ENCODE peak calls at places on chromosomes 12 and 14, in nine cellular contexts. K is HCT116, F is GM12878, T is suprapubic skin, R is stomach, G is sigmoid colon, E is upper lobe of left lung, H is transverse colon, B is spleen. P is an unnamed sample.

GRCh38 chr14:53327716-53328115 is 174.6 kb upstream of the DDHD1 start:
- DNase-seq in K (no peak), F (no peak), T (no peak), R (no peak), G (no peak), E (no peak), H (no peak), B (no peak), P (no peak)

GRCh38 chr14:106070242-106070641 is 543.9 kb downstream of the TMEM121 start:
- DNase-seq in K (no peak), F (no peak), T (no peak), R (no peak), G (no peak), E (no peak), H (no peak), B (no peak), P (no peak)

GRCh38 chr14:42527141-42527540 is 920.5 kb downstream of the LRFN5 start:
- DNase-seq in K (no peak), F (no peak), T (no peak), R (no peak), G (no peak), E (no peak), H (no peak), B (no peak), P (no peak)

GRCh38 chr12:56224954-56225353 is 812 bp downstream of the NABP2 start:
- DNase-seq in K (no peak), F (no peak), T (no peak), R (no peak), G (no peak), E (no peak), H (no peak), B (no peak), P (no peak)

GRCh38 chr12:113996026-113996425 is 29.9 kb upstream of the RBM19 start:
- DNase-seq in K (no peak), F (no peak), T (no peak), R (no peak), G (no peak), E (no peak), H (no peak), B (no peak), P (no peak)

GRCh38 chr12:39788235-39788634 is 168.6 kb upstream of the ABCD2 start:
- DNase-seq in K (no peak), F (no peak), T (no peak), R (no peak), G (no peak), E (no peak), H (no peak), B (no peak), P (no peak)

GRCh38 chr12:25705256-25705655 is 152.2 kb upstream of the LMNTD1 start:
- DNase-seq in K (no peak), F (no peak), T (no peak), R (no peak), G (no peak), E (no peak), H (no peak), B (no peak), P (no peak)

GRCh38 chr12:87428701-87429277 is 600.4 kb downstream of the C12orf50 start:
- DNase-seq in K (no peak), F (no peak), T (no peak), R (no peak), G (no peak), E (no peak), H (no peak), B (no peak), P (no peak)

GRCh38 chr14:73752297-73752992 is 38.3 kb upstream of the PNMA1 start:
- DNase-seq in K (no peak), F (no peak), T (no peak), R (peak), G (peak), E (no peak), H (peak), B (peak), P (no peak)

GRCh38 chr12:70733385-70733784 is 96.2 kb upstream of the PTPRB start:
- DNase-seq in K (peak), F (peak), T (no peak), R (no peak), G (no peak), E (no peak), H (no peak), B (no peak), P (no peak)

GRCh38 chr14:70821916-70822705 is 12.8 kb upstream of the MAP3K9 start:
- DNase-seq in K (no peak), F (no peak), T (no peak), R (peak), G (peak), E (peak), H (peak), B (peak), P (no peak)

GRCh38 chr12:78473136-78473535 is 391.4 kb upstream of the SYT1 start:
- DNase-seq in K (no peak), F (no peak), T (no peak), R (no peak), G (no peak), E (no peak), H (no peak), B (no peak), P (no peak)

GRCh38 chr12:90262261-90262660 is 553.6 kb upstream of the ATP2B1 start:
- DNase-seq in K (no peak), F (no peak), T (no peak), R (no peak), G (no peak), E (no peak), H (no peak), B (no peak), P (no peak)

GRCh38 chr14:59356783-59357182 is 108.4 kb downstream of the GPR135 start:
- DNase-seq in K (no peak), F (peak), T (no peak), R (no peak), G (no peak), E (no peak), H (no peak), B (no peak), P (no peak)

GRCh38 chr14:23095196-23096108 is at the start of gene C14orf119:
- DNase-seq in K (peak), F (peak), T (peak), R (peak), G (peak), E (peak), H (peak), B (peak), P (peak)
- TF ChIP-seq POLR2AphosphoS5 in K (peak), F (peak), T (no peak), R (peak), G (peak), E (peak), H (peak), B (peak), P (peak)

GRCh38 chr14:22071001-22071400 is 397.4 kb upstream of the OR4E1 start:
- DNase-seq in K (no peak), F (peak), T (no peak), R (no peak), G (no peak), E (no peak), H (peak), B (peak), P (no peak)

GRCh38 chr14:22070119-22070982 is 396.7 kb upstream of the OR4E1 start:
- DNase-seq in K (no peak), F (no peak), T (no peak), R (no peak), G (no peak), E (no peak), H (peak), B (peak), P (no peak)

GRCh38 chr14:22065372-22065771 is 391.8 kb upstream of the OR4E1 start:
- DNase-seq in K (no peak), F (no peak), T (no peak), R (no peak), G (no peak), E (no peak), H (no peak), B (no peak), P (no peak)
- TF ChIP-seq CTCF in K (no peak), F (no peak), T (no peak), R (no peak), G (no peak), E (no peak), H (no peak), B (no peak), P (no peak)

DNA sequence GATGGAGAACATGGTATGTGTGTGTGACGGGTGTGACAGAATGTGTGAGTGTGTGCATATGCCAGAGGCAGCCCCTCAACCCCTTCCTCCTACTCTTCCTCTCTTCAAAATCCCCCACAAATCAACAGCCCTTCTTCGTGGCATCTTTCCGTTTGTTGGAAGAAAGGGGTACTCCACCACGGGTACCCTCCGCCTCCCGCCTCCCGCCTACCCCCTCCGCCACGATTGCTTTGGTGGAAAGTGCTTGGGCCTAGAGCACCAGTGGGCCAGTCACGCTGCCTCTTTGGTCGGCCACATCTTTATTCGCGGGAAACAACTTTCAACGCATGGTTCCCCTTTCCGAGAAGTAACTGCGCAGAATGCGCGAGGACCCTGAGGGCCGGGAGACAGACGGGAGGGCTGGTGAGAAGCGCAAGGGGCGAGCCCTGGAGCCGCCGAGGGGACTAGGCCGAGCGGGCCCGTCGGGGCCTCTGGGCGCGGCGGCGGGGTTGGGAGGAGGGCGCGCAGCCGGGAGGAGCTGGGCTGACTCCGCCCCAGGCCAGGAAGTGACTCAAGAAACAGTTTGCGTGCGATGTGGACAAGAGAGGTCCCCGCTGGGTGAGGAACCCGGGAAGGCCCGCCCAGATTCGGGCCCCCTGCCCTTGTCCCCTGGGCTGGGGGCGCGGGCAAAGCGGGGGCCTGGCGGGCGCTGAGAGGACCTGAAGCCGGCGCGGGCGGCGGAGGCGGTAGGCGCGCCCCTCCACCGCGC is at the start of the genes CBLN3 and KHNYN:
- DNase-seq in K (peak), F (no peak), T (peak), R (peak), G (peak), E (peak), H (peak), B (peak), P (peak)
- TF ChIP-seq POLR2AphosphoS5 in K (peak), F (peak), T (peak), R (peak), G (peak), E (peak), H (peak), B (peak), P (no peak)

DNA sequence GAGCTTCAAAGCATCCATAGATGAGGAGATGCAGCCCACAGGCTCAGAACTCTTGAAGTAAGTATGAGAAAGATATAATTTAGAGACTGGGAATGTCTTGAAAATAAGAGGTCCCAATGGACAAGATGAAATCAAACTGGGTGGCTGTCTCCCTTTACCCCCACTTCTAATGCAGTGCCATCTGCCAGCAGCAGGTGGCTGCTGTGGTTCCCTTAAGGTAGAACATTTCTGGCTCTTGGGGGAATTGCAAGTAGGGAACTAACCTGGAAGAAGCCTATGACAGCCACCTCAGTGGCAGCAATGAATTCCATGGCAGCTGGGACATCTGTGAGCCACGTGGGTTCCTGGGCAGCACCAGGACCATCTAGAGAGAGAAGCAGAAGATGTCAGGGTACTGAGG is 648 bp downstream of the ERP27 start:
- DNase-seq in K (peak), F (no peak), T (no peak), R (no peak), G (no peak), E (no peak), H (no peak), B (no peak), P (no peak)
- TF ChIP-seq CTCF in K (peak), F (peak), T (no peak), R (no peak), G (no peak), E (peak), H (no peak), B (peak), P (no peak)

GRCh38 chr12:52413787-52414345 is 7.7 kb upstream of the KRT82 start:
- DNase-seq in K (no peak), F (no peak), T (no peak), R (no peak), G (no peak), E (no peak), H (no peak), B (peak), P (no peak)
- TF ChIP-seq POLR2AphosphoS5 in K (no peak), F (no peak), T (no peak), R (no peak), G (no peak), E (no peak), H (no peak), B (no peak), P (no peak)

GRCh38 chr14:93536945-93537344 is 106.2 kb downstream of the UNC79 start:
- DNase-seq in K (peak), F (no peak), T (no peak), R (no peak), G (no peak), E (no peak), H (no peak), B (no peak), P (no peak)

GRCh38 chr14:93537962-93538361 is 107.2 kb downstream of the UNC79 start:
- DNase-seq in K (no peak), F (no peak), T (no peak), R (no peak), G (no peak), E (peak), H (no peak), B (no peak), P (no peak)

GRCh38 chr14:93538411-93538810 is 107.7 kb downstream of the UNC79 start:
- DNase-seq in K (peak), F (no peak), T (no peak), R (no peak), G (no peak), E (no peak), H (no peak), B (no peak), P (no peak)

GRCh38 chr14:93543766-93544165 is 113.0 kb downstream of the UNC79 start:
- DNase-seq in K (peak), F (no peak), T (no peak), R (no peak), G (no peak), E (no peak), H (no peak), B (no peak), P (no peak)

DNA sequence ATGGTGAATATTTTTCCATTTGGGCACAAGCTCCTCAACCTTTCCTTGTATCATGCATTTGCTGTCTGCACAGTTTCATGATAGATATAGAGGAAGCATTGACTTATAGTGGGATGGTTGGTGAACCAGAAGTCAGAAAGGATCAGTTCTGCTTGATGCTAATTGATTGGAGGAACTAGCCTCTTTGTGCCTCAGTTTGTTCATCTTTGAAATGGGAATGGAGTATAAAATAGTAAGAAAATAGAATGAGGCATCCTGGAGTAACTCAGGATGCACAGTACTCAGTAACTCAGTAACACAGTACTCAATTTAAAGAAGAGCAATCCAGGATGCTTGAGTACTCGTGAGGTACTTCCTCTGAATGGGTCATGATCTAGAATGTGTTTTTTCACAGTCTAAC is 109.5 kb downstream of the UNC79 start:
- DNase-seq in K (no peak), F (no peak), T (no peak), R (no peak), G (no peak), E (no peak), H (no peak), B (no peak), P (no peak)
- TF ChIP-seq CTCF in K (no peak), F (no peak), T (no peak), R (no peak), G (no peak), E (no peak), H (no peak), B (no peak), P (no peak)

DNA sequence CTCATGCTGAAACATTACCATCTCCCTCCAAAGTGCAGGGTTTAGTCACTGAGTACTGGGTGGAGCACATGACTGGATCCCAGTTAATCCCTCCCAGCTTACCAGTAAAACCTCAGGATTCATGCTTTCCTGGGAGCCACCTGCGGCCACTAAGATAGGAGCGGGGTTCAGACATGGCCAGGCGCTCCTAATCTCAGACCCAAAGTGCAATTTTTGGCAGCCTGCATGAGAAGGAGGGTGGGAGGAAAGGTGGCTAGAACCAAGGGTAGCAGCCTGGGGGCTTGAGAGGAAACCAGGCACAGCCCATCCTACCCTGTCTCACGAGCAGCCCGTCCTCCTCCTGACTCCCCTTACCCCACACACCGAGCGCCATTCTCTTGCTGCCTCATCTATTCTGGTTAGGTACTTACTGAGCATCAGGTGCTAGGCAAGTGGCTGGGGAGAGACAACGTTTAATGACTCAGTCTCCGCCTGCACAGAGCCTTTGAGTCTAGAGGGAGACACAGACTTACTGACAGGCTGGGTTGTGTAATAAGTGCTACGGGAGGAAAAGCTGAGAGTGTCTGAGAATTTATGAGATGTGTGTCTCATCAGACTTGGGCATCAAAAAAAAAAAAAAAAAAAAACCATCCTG is 9.9 kb downstream of the GPRC5A start:
- DNase-seq in K (no peak), F (no peak), T (no peak), R (no peak), G (peak), E (no peak), H (peak), B (no peak), P (no peak)
- TF ChIP-seq POLR2AphosphoS5 in K (peak), F (no peak), T (no peak), R (no peak), G (peak), E (no peak), H (no peak), B (no peak), P (peak)

GRCh38 chr14:29941401-29941800 is 13.8 kb upstream of the PRKD1 start:
- DNase-seq in K (no peak), F (no peak), T (no peak), R (no peak), G (no peak), E (no peak), H (no peak), B (no peak), P (no peak)

GRCh38 chr14:29940482-29940881 is 12.8 kb upstream of the PRKD1 start:
- DNase-seq in K (no peak), F (no peak), T (no peak), R (no peak), G (no peak), E (no peak), H (no peak), B (no peak), P (no peak)

GRCh38 chr14:29937116-29937515 is 9.5 kb upstream of the PRKD1 start:
- DNase-seq in K (no peak), F (no peak), T (no peak), R (no peak), G (no peak), E (no peak), H (no peak), B (no peak), P (no peak)
- TF ChIP-seq CTCF in K (no peak), F (no peak), T (no peak), R (no peak), G (no peak), E (no peak), H (no peak), B (no peak), P (no peak)

DNA sequence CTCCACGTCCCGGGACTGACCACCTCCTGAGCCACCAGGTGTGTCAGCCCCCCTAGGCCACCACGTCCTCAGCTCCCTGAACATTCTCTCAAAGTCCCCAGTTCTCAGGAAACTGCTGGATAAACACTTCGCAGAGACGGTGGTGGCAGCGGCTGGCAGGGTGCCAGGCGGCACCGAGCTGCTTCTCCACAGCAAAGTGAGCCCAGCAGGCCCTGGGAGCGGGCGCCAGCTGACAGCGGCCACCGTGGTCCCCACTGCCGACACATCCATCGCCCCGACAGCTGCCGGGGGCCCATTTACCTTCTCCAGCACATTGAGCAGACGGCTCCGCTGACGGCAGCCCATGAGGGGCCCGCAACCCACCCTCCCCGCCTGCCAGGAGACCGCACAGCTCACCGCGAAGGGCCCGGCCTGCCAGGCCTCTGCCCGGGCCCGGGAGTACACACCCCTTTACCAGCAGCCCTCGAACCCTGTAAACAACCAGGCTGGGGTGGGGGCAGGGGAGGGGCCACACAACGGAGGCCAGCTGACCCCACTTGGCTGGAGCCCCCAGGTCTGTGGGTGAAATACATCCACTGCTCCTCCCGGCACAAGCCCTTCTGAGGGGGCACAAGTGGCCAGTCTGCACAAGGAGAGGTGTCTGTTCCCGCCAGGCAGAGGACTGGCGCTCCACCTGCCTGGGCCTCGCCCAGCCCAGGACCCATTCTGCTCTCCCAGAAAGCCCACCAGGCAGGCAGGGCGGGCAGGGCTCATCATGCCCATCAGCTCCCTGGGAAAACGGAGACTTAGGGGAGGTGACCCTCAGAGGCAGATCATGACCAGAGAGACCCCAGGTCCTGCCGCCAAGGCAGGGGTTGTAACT is 10.5 kb downstream of the AKT1 start:
- DNase-seq in K (no peak), F (no peak), T (no peak), R (peak), G (no peak), E (peak), H (no peak), B (no peak), P (no peak)
- TF ChIP-seq POLR2AphosphoS5 in K (no peak), F (no peak), T (no peak), R (no peak), G (no peak), E (no peak), H (no peak), B (peak), P (no peak)

P was measured in vagina.